ENCODE peak calls at places on chromosomes 5 and 9, in ten cellular contexts. U is coronary artery, S is astrocyte of the cerebellum, H is tibial artery, Q is upper lobe of right lung, F is cardiac muscle cell, X is adrenal gland, T is astrocyte, Z is AG04450, B is lower lobe of right lung. O is an unnamed sample.

GRCh38 chr9:34987160-34988040 is 2.1 kb upstream of the DNAJB5 start:
- DNase-seq in U (peak), S (no peak), H (peak), Q (no peak), F (no peak), X (no peak), T (no peak), Z (no peak), B (no peak), O (no peak)

GRCh38 chr9:130768265-130768664 is 66.8 kb upstream of the ABL1 start:
- DNase-seq in U (no peak), S (no peak), H (no peak), Q (no peak), F (peak), X (no peak), T (no peak), Z (no peak), B (no peak), O (no peak)

GRCh38 chr9:98142182-98142924 is 23.3 kb upstream of the TRIM14 start:
- DNase-seq in U (no peak), S (no peak), H (no peak), Q (peak), F (no peak), X (no peak), T (no peak), Z (no peak), B (peak), O (no peak)

GRCh38 chr9:117304613-117305012 is 110.2 kb downstream of the ASTN2 start:
- DNase-seq in U (no peak), S (no peak), H (no peak), Q (no peak), F (no peak), X (no peak), T (no peak), Z (no peak), B (no peak), O (no peak)

GRCh38 chr9:124285903-124286291 is 28.1 kb downstream of the NEK6 start:
- DNase-seq in U (no peak), S (peak), H (peak), Q (peak), F (peak), X (peak), T (peak), Z (peak), B (peak), O (peak)

GRCh38 chr9:109369285-109369684 is 48.4 kb upstream of the EPB41L4B start:
- DNase-seq in U (no peak), S (no peak), H (no peak), Q (no peak), F (no peak), X (no peak), T (no peak), Z (no peak), B (no peak), O (no peak)

GRCh38 chr9:129403743-129404620 is 216.9 kb downstream of the C9orf50 start:
- DNase-seq in U (no peak), S (no peak), H (no peak), Q (no peak), F (no peak), X (no peak), T (no peak), Z (no peak), B (peak), O (no peak)

GRCh38 chr5:96096724-96097123 is 135.1 kb upstream of the ELL2 start:
- DNase-seq in U (no peak), S (no peak), H (no peak), Q (no peak), F (no peak), X (no peak), T (no peak), Z (no peak), B (no peak), O (peak)

GRCh38 chr9:15277400-15278137 is 29.4 kb downstream of the TTC39B start:
- DNase-seq in U (no peak), S (peak), H (no peak), Q (no peak), F (peak), X (no peak), T (peak), Z (no peak), B (no peak), O (peak)

GRCh38 chr5:32506251-32506661 is 61.7 kb upstream of the ZFR start:
- DNase-seq in U (no peak), S (no peak), H (no peak), Q (no peak), F (peak), X (no peak), T (no peak), Z (no peak), B (no peak), O (peak)

GRCh38 chr5:122726990-122727616 is 47.8 kb upstream of the SNX2 start:
- DNase-seq in U (no peak), S (peak), H (no peak), Q (no peak), F (peak), X (no peak), T (peak), Z (no peak), B (no peak), O (peak)

GRCh38 chr9:93168581-93168980 is 15.4 kb upstream of the WNK2 start:
- DNase-seq in U (no peak), S (no peak), H (no peak), Q (no peak), F (no peak), X (no peak), T (no peak), Z (no peak), B (no peak), O (no peak)

GRCh38 chr9:1049641-1050040 is 516 bp upstream of the DMRT2 start:
- DNase-seq in U (no peak), S (no peak), H (no peak), Q (no peak), F (no peak), X (no peak), T (no peak), Z (no peak), B (no peak), O (no peak)

DNA sequence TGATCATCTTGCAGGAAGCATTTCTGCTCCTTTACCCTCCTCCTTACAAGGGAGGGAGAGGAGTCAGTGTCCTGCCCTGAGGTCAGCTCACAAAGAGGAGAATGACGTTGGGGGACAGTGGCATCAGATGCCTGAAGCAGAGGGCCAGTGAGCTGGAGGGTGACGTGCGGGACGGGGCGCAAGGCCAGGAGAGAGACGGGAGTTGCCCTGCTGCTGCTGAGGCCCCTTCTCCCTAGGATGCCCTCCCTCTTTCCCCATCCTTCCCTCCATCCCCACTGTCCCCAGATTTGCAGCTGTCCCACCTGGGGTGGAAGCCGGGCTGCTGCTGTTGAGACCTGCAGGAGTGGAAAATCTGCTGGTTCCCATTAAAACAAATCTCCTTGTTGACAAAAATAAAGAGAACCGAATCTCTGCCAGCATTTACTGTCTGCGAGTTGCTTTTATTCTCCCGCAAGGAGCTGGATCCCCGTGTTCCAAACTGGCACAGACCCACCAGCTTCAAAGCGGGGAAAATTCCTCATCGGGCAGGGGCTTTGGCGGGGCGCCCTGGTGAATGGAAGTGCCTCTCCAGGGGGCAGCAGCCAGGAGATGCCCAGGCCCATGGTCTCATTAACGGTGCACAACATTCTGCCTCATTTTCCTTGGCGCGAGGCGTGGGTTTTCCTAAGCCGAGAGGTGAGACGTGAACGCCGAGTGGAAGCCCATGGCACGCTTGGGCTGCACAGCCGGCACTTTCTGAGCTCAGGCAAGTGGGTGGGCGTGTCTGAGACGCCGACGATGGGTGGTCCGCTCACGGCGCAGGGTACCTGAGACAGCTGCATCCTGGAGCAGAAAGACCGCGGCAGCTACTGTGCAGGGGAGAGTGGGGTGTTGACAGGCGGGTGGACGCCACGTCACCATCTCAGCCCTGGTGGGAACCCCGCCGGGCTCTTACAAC is 13.9 kb upstream of the COL5A1 start:
- DNase-seq in U (no peak), S (no peak), H (peak), Q (peak), F (no peak), X (peak), T (no peak), Z (no peak), B (no peak), O (no peak)
- H3K4me3 ChIP-seq in U (no peak), S (no peak), H (no peak), Q (no peak), F (no peak), X (no peak), T (no peak), Z (no peak), B (no peak), O (no peak)

GRCh38 chr5:174157048-174157447 is 111.5 kb downstream of the NSG2 start:
- DNase-seq in U (peak), S (no peak), H (peak), Q (no peak), F (no peak), X (no peak), T (no peak), Z (no peak), B (no peak), O (no peak)
- TF ChIP-seq CTCF in U (no peak), S (no peak), H (no peak), Q (no peak), F (no peak), X (no peak), T (no peak), Z (no peak), B (no peak), O (no peak)

GRCh38 chr5:100840769-100841168 is 62.3 kb downstream of the ST8SIA4 start:
- DNase-seq in U (no peak), S (no peak), H (no peak), Q (no peak), F (no peak), X (no peak), T (no peak), Z (no peak), B (no peak), O (no peak)
- H3K4me3 ChIP-seq in U (no peak), S (no peak), H (no peak), Q (no peak), F (no peak), X (no peak), T (no peak), Z (no peak), B (no peak), O (no peak)

GRCh38 chr5:23820764-23821471 is 313.5 kb downstream of the PRDM9 start:
- DNase-seq in U (no peak), S (no peak), H (no peak), Q (no peak), F (peak), X (no peak), T (no peak), Z (no peak), B (no peak), O (peak)
- TF ChIP-seq CTCF in U (no peak), S (peak), H (no peak), Q (peak), F (peak), X (peak), T (peak), Z (no peak), B (peak), O (no peak)

GRCh38 chr5:139677404-139678282 is 29.5 kb downstream of the CXXC5 start:
- DNase-seq in U (no peak), S (no peak), H (no peak), Q (no peak), F (no peak), X (no peak), T (no peak), Z (no peak), B (no peak), O (no peak)
- H3K4me3 ChIP-seq in U (peak), S (no peak), H (peak), Q (no peak), F (no peak), X (no peak), T (no peak), Z (no peak), B (no peak), O (no peak)

GRCh38 chr9:99385215-99385614 is 163.1 kb downstream of the SEC61B start:
- DNase-seq in U (no peak), S (no peak), H (no peak), Q (no peak), F (no peak), X (no peak), T (no peak), Z (no peak), B (no peak), O (no peak)
- TF ChIP-seq CTCF in U (no peak), S (no peak), H (no peak), Q (no peak), F (no peak), X (no peak), T (no peak), Z (no peak), B (no peak), O (no peak)

DNA sequence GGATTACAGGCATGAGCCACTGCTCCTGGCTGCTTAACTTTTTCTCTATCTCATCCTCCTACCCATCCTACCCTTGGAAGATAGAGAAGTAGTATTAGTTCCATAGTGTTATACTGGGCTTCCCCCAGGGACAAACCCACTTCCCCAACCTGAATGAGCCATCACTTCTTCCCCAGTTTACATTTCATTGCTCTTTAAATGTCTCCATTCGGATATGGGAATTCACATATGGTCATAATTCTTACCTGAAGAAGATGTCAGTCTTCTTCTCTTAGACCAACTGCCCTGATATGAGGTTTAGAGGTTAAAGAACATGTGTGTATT is 1.9 kb downstream of the CD274 start:
- DNase-seq in U (no peak), S (no peak), H (no peak), Q (no peak), F (no peak), X (no peak), T (no peak), Z (no peak), B (no peak), O (no peak)
- H3K4me3 ChIP-seq in U (no peak), S (no peak), H (no peak), Q (peak), F (no peak), X (no peak), T (peak), Z (peak), B (peak), O (no peak)

GRCh38 chr5:180647465-180647864 is 1.9 kb downstream of the FLT4 start:
- DNase-seq in U (no peak), S (no peak), H (peak), Q (peak), F (no peak), X (no peak), T (no peak), Z (no peak), B (no peak), O (no peak)

GRCh38 chr5:180649297-180650039 is at the start of gene FLT4:
- DNase-seq in U (no peak), S (no peak), H (peak), Q (peak), F (no peak), X (no peak), T (no peak), Z (no peak), B (no peak), O (no peak)

GRCh38 chr5:180646963-180647305 is 2.5 kb downstream of the FLT4 start:
- DNase-seq in U (no peak), S (no peak), H (peak), Q (peak), F (no peak), X (no peak), T (no peak), Z (no peak), B (no peak), O (no peak)

GRCh38 chr5:180647941-180648500 is 1.4 kb downstream of the FLT4 start:
- DNase-seq in U (no peak), S (no peak), H (no peak), Q (peak), F (no peak), X (no peak), T (no peak), Z (no peak), B (no peak), O (no peak)

GRCh38 chr5:180648658-180649296 is 623 bp downstream of the FLT4 start:
- DNase-seq in U (no peak), S (no peak), H (no peak), Q (peak), F (no peak), X (no peak), T (no peak), Z (no peak), B (no peak), O (no peak)
- TF ChIP-seq CTCF in U (no peak), S (no peak), H (no peak), Q (peak), F (peak), X (no peak), T (no peak), Z (no peak), B (peak), O (no peak)

DNA sequence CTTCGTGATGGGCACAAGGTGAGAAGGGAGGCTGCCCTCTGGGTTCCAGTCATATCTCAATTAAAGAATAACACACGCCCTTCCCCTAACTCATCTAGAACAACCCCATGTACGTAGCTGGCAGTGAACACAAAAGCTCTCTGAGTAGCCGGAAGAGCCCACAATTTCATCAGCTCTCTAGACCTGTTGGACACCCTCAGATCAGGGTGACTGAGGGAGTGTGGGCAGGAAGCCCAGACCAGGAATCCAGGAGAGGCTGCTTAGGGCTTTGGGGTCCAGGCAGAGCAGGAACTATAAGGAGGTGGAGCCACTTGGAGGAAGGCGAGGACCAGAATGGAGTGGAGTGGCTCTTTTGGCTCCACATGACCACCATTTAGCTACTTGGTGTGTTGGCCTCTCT is 237.4 kb downstream of the NR3C1 start:
- DNase-seq in U (no peak), S (no peak), H (no peak), Q (no peak), F (no peak), X (no peak), T (no peak), Z (no peak), B (no peak), O (no peak)
- H3K4me3 ChIP-seq in U (no peak), S (no peak), H (no peak), Q (no peak), F (no peak), X (no peak), T (no peak), Z (no peak), B (no peak), O (no peak)

O was measured in fibroblast of the aortic adventitia.